ENCODE peak calls at places on chromosomes 3 and 15, in six cellular contexts. One of them, this sample, is unnamed.

GRCh38 chr3:21170964-21171363 is 580.0 kb downstream of the ZNF385D start:
- DNase-seq in stimulated activated CD8-positive, alpha-beta memory T cell treated with anti-CD3 and anti-CD28 coated beads, Interleukin-15, amount 100 ng/mL, for 24 hours: no peak
- DNase-seq in AG09309: no peak
- DNase-seq in Caki2: peak
- DNase-seq in stomach: no peak
- DNase-seq in spleen: no peak
- DNase-seq in this sample: peak

GRCh38 chr3:154775821-154776548 is 304.1 kb upstream of the MME start:
- DNase-seq in AG09309: no peak
- DNase-seq in spleen: no peak
- DNase-seq in stomach: no peak
- DNase-seq in Caki2: no peak
- DNase-seq in stimulated activated CD8-positive, alpha-beta memory T cell treated with anti-CD3 and anti-CD28 coated beads, Interleukin-15, amount 100 ng/mL, for 24 hours: no peak
- DNase-seq in this sample: no peak

GRCh38 chr15:98421419-98422085 is 226.8 kb upstream of the IGF1R start:
- DNase-seq in spleen: peak
- DNase-seq in stomach: peak
- DNase-seq in AG09309: no peak
- DNase-seq in stimulated activated CD8-positive, alpha-beta memory T cell treated with anti-CD3 and anti-CD28 coated beads, Interleukin-15, amount 100 ng/mL, for 24 hours: peak
- DNase-seq in Caki2: peak
- DNase-seq in this sample: peak

GRCh38 chr3:148790841-148791240 is 36.8 kb upstream of the CPB1 start:
- DNase-seq in stimulated activated CD8-positive, alpha-beta memory T cell treated with anti-CD3 and anti-CD28 coated beads, Interleukin-15, amount 100 ng/mL, for 24 hours: no peak
- DNase-seq in stomach: no peak
- DNase-seq in spleen: no peak
- DNase-seq in AG09309: no peak
- DNase-seq in Caki2: no peak
- DNase-seq in this sample: no peak

GRCh38 chr3:167996514-167996913 is 99.2 kb downstream of the GOLIM4 start:
- DNase-seq in AG09309: no peak
- DNase-seq in stomach: no peak
- DNase-seq in stimulated activated CD8-positive, alpha-beta memory T cell treated with anti-CD3 and anti-CD28 coated beads, Interleukin-15, amount 100 ng/mL, for 24 hours: no peak
- DNase-seq in spleen: no peak
- DNase-seq in Caki2: no peak
- DNase-seq in this sample: no peak

GRCh38 chr3:65268411-65268810 is 580.6 kb upstream of the ADAMTS9 start:
- DNase-seq in stimulated activated CD8-positive, alpha-beta memory T cell treated with anti-CD3 and anti-CD28 coated beads, Interleukin-15, amount 100 ng/mL, for 24 hours: no peak
- DNase-seq in stomach: no peak
- DNase-seq in Caki2: no peak
- DNase-seq in AG09309: no peak
- DNase-seq in spleen: no peak
- DNase-seq in this sample: no peak

GRCh38 chr3:108966773-108967172 is 13.1 kb upstream of the GUCA1C start:
- DNase-seq in stimulated activated CD8-positive, alpha-beta memory T cell treated with anti-CD3 and anti-CD28 coated beads, Interleukin-15, amount 100 ng/mL, for 24 hours: no peak
- DNase-seq in AG09309: no peak
- DNase-seq in Caki2: no peak
- DNase-seq in stomach: no peak
- DNase-seq in spleen: no peak
- DNase-seq in this sample: no peak

GRCh38 chr15:58520936-58521292 is 89.1 kb downstream of the LIPC start:
- DNase-seq in stimulated activated CD8-positive, alpha-beta memory T cell treated with anti-CD3 and anti-CD28 coated beads, Interleukin-15, amount 100 ng/mL, for 24 hours: no peak
- DNase-seq in AG09309: no peak
- DNase-seq in Caki2: peak
- DNase-seq in spleen: no peak
- DNase-seq in stomach: no peak
- DNase-seq in this sample: no peak

GRCh38 chr15:79117442-79118204 is 27.0 kb upstream of the RASGRF1 start:
- DNase-seq in stimulated activated CD8-positive, alpha-beta memory T cell treated with anti-CD3 and anti-CD28 coated beads, Interleukin-15, amount 100 ng/mL, for 24 hours: no peak
- DNase-seq in AG09309: no peak
- DNase-seq in stomach: no peak
- DNase-seq in spleen: no peak
- DNase-seq in Caki2: no peak
- DNase-seq in this sample: no peak

This sample was measured in LoVo.